ENCODE peak calls at places on chromosome 1, in ten cellular contexts. G, Z, X, T, N, S, F, R, O and K are unnamed samples.

GRCh38 chr1:163824006-163824405 is 502.3 kb downstream of the NUF2 start:
- DNase-seq in G (peak; percentile 95), Z (peak; percentile 70), X (no peak), T (no peak), N (no peak), S (peak; percentile 83), F (no peak), R (no peak), O (no peak), K (peak; percentile 91)

GRCh38 chr1:197736689-197737088 is 38.6 kb downstream of the DENND1B start:
- DNase-seq in G (no peak), Z (no peak), X (no peak), T (no peak), N (no peak), S (peak; percentile 18), F (no peak), R (no peak), O (no peak), K (peak; percentile 88)

GRCh38 chr1:94514095-94514727 is 27.3 kb downstream of the F3 start:
- DNase-seq in G (no peak), Z (peak; percentile 46), X (peak; percentile 18), T (peak; percentile 42), N (peak; percentile 65), S (no peak), F (no peak), R (no peak), O (peak; percentile 30), K (no peak)

GRCh38 chr1:95924684-95925083 is 690.7 kb downstream of the RWDD3 start:
- DNase-seq in G (no peak), Z (no peak), X (no peak), T (no peak), N (no peak), S (no peak), F (no peak), R (no peak), O (no peak), K (no peak)

GRCh38 chr1:50981741-50982140 is 11.7 kb downstream of the CDKN2C start:
- DNase-seq in G (no peak), Z (no peak), X (no peak), T (no peak), N (no peak), S (no peak), F (no peak), R (no peak), O (no peak), K (no peak)

GRCh38 chr1:48718116-48718630 is 58.5 kb downstream of the BEND5 start:
- DNase-seq in G (no peak), Z (no peak), X (no peak), T (no peak), N (no peak), S (no peak), F (no peak), R (no peak), O (no peak), K (no peak)

GRCh38 chr1:206709772-206710456 is 25.2 kb downstream of the MAPKAPK2 start:
- DNase-seq in G (no peak), Z (no peak), X (no peak), T (no peak), N (no peak), S (no peak), F (no peak), R (no peak), O (no peak), K (peak; percentile 55)

GRCh38 chr1:44049839-44050238 is 18.6 kb upstream of the SLC6A9 start:
- DNase-seq in G (no peak), Z (peak; percentile 12), X (no peak), T (no peak), N (no peak), S (peak; percentile 59), F (no peak), R (no peak), O (no peak), K (peak; percentile 94)

GRCh38 chr1:3776231-3777030 is 3.9 kb downstream of the SMIM1 start:
- DNase-seq in G (no peak), Z (no peak), X (no peak), T (no peak), N (no peak), S (no peak), F (no peak), R (no peak), O (no peak), K (no peak)

GRCh38 chr1:42765832-42766722 is 751 bp downstream of the P3H1 start:
- DNase-seq in G (peak; percentile 69), Z (peak; percentile 80), X (no peak), T (peak; percentile 47), N (peak; percentile 69), S (peak; percentile 45), F (peak; percentile 32), R (no peak), O (peak; percentile 33), K (peak; percentile 77)

GRCh38 chr1:229203030-229203751 is 67.7 kb upstream of the RAB4A start:
- DNase-seq in G (peak; percentile 56), Z (no peak), X (peak; percentile 35), T (peak; percentile 88), N (peak; percentile 49), S (no peak), F (no peak), R (no peak), O (no peak), K (peak; percentile 72)

GRCh38 chr1:25804964-25805862 is 5.2 kb downstream of the SELENON start:
- DNase-seq in G (no peak), Z (no peak), X (no peak), T (no peak), N (no peak), S (no peak), F (no peak), R (no peak), O (no peak), K (no peak)

GRCh38 chr1:198064181-198064580 is 92.6 kb upstream of the NEK7 start:
- DNase-seq in G (no peak), Z (no peak), X (no peak), T (no peak), N (no peak), S (no peak), F (no peak), R (no peak), O (no peak), K (peak; percentile 74)

GRCh38 chr1:11761988-11762406 is at the start of gene C1orf167:
- DNase-seq in G (no peak), Z (no peak), X (no peak), T (peak; percentile 73), N (peak; percentile 48), S (no peak), F (no peak), R (no peak), O (no peak), K (no peak)

GRCh38 chr1:229717774-229718173 is 91.7 kb downstream of the URB2 start:
- DNase-seq in G (peak; percentile 22), Z (no peak), X (no peak), T (no peak), N (no peak), S (no peak), F (no peak), R (no peak), O (peak; percentile 71), K (no peak)

GRCh38 chr1:24374891-24375786 is 38.4 kb downstream of the STPG1 start:
- DNase-seq in G (no peak), Z (no peak), X (no peak), T (peak; percentile 42), N (no peak), S (no peak), F (no peak), R (no peak), O (no peak), K (no peak)

GRCh38 chr1:20413136-20413790 is 72.7 kb downstream of the CAMK2N1 start:
- DNase-seq in G (no peak), Z (no peak), X (no peak), T (no peak), N (no peak), S (no peak), F (no peak), R (no peak), O (no peak), K (no peak)

DNA sequence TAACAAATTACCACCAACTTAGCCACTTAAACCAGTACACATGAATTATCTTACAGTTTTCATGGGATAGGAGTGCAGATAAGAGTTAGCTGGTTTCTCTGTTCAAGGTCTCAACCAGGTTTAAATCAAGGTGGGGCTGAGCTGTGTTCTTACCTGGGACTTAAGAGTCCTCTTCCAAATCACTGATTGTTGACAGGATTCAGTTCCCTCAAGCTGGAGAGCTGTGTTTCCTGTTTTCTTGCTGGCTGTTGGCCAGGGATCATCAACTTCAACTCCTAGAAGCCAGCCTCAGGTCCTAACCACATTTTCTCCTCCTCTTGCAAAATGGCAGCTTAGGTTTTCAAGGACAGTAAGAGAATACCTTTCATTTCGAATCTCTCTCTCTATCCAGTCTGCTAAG is 123.8 kb upstream of the CHRM3 start:
- DNase-seq in G (no peak), Z (no peak), X (no peak), T (no peak), N (peak; percentile 4), S (no peak), F (no peak), R (no peak), O (no peak), K (no peak)
- TF ChIP-seq CTCF in G (no peak), Z (no peak), X (no peak), T (no peak), N (no peak), S (no peak), F (no peak), R (no peak), O (no peak), K (no peak)

GRCh38 chr1:232643227-232643626 is 13.3 kb upstream of the SIPA1L2 start:
- DNase-seq in G (no peak), Z (no peak), X (no peak), T (no peak), N (no peak), S (no peak), F (no peak), R (no peak), O (no peak), K (no peak)
- TF ChIP-seq CTCF in G (no peak), Z (no peak), X (no peak), T (no peak), N (peak; percentile 35), S (peak; percentile 17), F (no peak), R (no peak), O (no peak), K (no peak)

GRCh38 chr1:159829822-159830455 is 3.3 kb downstream of the SLAMF8 start:
- DNase-seq in G (no peak), Z (no peak), X (no peak), T (no peak), N (no peak), S (peak; percentile 4), F (no peak), R (no peak), O (no peak), K (peak; percentile 58)
- TF ChIP-seq CTCF in G (no peak), Z (no peak), X (no peak), T (no peak), N (no peak), S (no peak), F (no peak), R (no peak), O (no peak), K (no peak)

GRCh38 chr1:153833171-153833570 is 58.0 kb downstream of the SLC27A3 start:
- DNase-seq in G (no peak), Z (no peak), X (no peak), T (no peak), N (no peak), S (no peak), F (no peak), R (no peak), O (no peak), K (no peak)

GRCh38 chr1:153832293-153832692 is 57.1 kb downstream of the SLC27A3 start:
- DNase-seq in G (no peak), Z (no peak), X (no peak), T (no peak), N (no peak), S (no peak), F (no peak), R (no peak), O (no peak), K (no peak)

GRCh38 chr1:153827168-153827964 is 52.2 kb downstream of the SLC27A3 start:
- DNase-seq in G (no peak), Z (no peak), X (no peak), T (no peak), N (no peak), S (no peak), F (no peak), R (no peak), O (no peak), K (no peak)
- TF ChIP-seq CTCF in G (no peak), Z (no peak), X (no peak), T (no peak), N (no peak), S (no peak), F (no peak), R (no peak), O (no peak), K (peak; percentile 29)